ENCODE peak calls at places on chromosomes 7 and 10, in six cellular contexts. One of them, this sample, is unnamed.

GRCh38 chr10:98410135-98410743 is 4.7 kb downstream of the PYROXD2 start:
- DNase-seq in pancreas: no peak
- DNase-seq in thoracic aorta: no peak
- DNase-seq in A549: no peak
- DNase-seq in GM13976: no peak
- DNase-seq in cardiac fibroblast: no peak
- DNase-seq in this sample: no peak

GRCh38 chr10:126598009-126598408 is 72.5 kb downstream of the C10orf90 start:
- DNase-seq in cardiac fibroblast: peak
- DNase-seq in A549: peak
- DNase-seq in pancreas: peak
- DNase-seq in GM13976: peak
- DNase-seq in thoracic aorta: no peak
- DNase-seq in this sample: peak

GRCh38 chr10:52752801-52753437 is 19.7 kb downstream of the MBL2 start:
- DNase-seq in A549: no peak
- DNase-seq in thoracic aorta: no peak
- DNase-seq in GM13976: no peak
- DNase-seq in pancreas: no peak
- DNase-seq in cardiac fibroblast: no peak
- DNase-seq in this sample: no peak

GRCh38 chr7:128425851-128426250 is 16.1 kb upstream of the IMPDH1 start:
- DNase-seq in pancreas: peak
- DNase-seq in thoracic aorta: no peak
- DNase-seq in GM13976: peak
- DNase-seq in cardiac fibroblast: peak
- DNase-seq in A549: peak
- DNase-seq in this sample: no peak

GRCh38 chr7:91397612-91398011 is 133.4 kb downstream of the FZD1 start:
- DNase-seq in cardiac fibroblast: no peak
- DNase-seq in GM13976: no peak
- DNase-seq in thoracic aorta: no peak
- DNase-seq in A549: no peak
- DNase-seq in pancreas: no peak
- DNase-seq in this sample: no peak

GRCh38 chr10:132942101-132942739 is at the start of gene CFAP46:
- DNase-seq in thoracic aorta: no peak
- DNase-seq in pancreas: peak
- DNase-seq in GM13976: peak
- DNase-seq in A549: peak
- DNase-seq in cardiac fibroblast: peak
- DNase-seq in this sample: no peak

GRCh38 chr7:17663056-17663675 is 277.1 kb downstream of the SNX13 start:
- DNase-seq in pancreas: no peak
- DNase-seq in GM13976: no peak
- DNase-seq in thoracic aorta: no peak
- DNase-seq in cardiac fibroblast: peak
- DNase-seq in A549: no peak
- DNase-seq in this sample: no peak

GRCh38 chr10:31596765-31597164 is 277.7 kb downstream of the ZEB1 start:
- DNase-seq in cardiac fibroblast: no peak
- DNase-seq in A549: no peak
- DNase-seq in thoracic aorta: no peak
- DNase-seq in pancreas: no peak
- DNase-seq in GM13976: no peak
- DNase-seq in this sample: no peak

GRCh38 chr10:131205556-131205955 is 106.0 kb downstream of the TCERG1L start:
- DNase-seq in thoracic aorta: no peak
- DNase-seq in GM13976: no peak
- DNase-seq in pancreas: no peak
- DNase-seq in A549: no peak
- DNase-seq in cardiac fibroblast: no peak
- DNase-seq in this sample: no peak

GRCh38 chr7:26863504-26864308 is 684 bp downstream of the SKAP2 start:
- DNase-seq in cardiac fibroblast: peak
- DNase-seq in pancreas: peak
- DNase-seq in thoracic aorta: no peak
- DNase-seq in A549: peak
- DNase-seq in GM13976: peak
- DNase-seq in this sample: no peak

GRCh38 chr10:46560381-46560780 is 3.9 kb upstream of the GPRIN2 start:
- DNase-seq in pancreas: peak
- DNase-seq in cardiac fibroblast: no peak
- DNase-seq in GM13976: no peak
- DNase-seq in A549: no peak
- DNase-seq in thoracic aorta: no peak
- DNase-seq in this sample: no peak

GRCh38 chr10:6461961-6462360 is 118.1 kb downstream of the PRKCQ start:
- DNase-seq in pancreas: no peak
- DNase-seq in GM13976: no peak
- DNase-seq in thoracic aorta: no peak
- DNase-seq in A549: no peak
- DNase-seq in cardiac fibroblast: no peak
- DNase-seq in this sample: no peak

GRCh38 chr7:42192851-42193456 is 44.1 kb downstream of the GLI3 start:
- DNase-seq in cardiac fibroblast: peak
- DNase-seq in pancreas: no peak
- DNase-seq in A549: no peak
- DNase-seq in thoracic aorta: no peak
- DNase-seq in GM13976: no peak
- DNase-seq in this sample: no peak

GRCh38 chr7:94376281-94376680 is 18.4 kb upstream of the COL1A2 start:
- DNase-seq in thoracic aorta: no peak
- DNase-seq in pancreas: no peak
- DNase-seq in A549: no peak
- DNase-seq in GM13976: no peak
- DNase-seq in cardiac fibroblast: no peak
- DNase-seq in this sample: no peak

GRCh38 chr7:101635484-101635883 is 6.4 kb upstream of the MYL10 start:
- DNase-seq in cardiac fibroblast: no peak
- DNase-seq in pancreas: no peak
- DNase-seq in thoracic aorta: no peak
- DNase-seq in GM13976: no peak
- DNase-seq in A549: no peak
- DNase-seq in this sample: no peak

GRCh38 chr7:102220929-102221850 is 65.5 kb upstream of the SH2B2 start:
- DNase-seq in pancreas: no peak
- DNase-seq in A549: no peak
- DNase-seq in thoracic aorta: no peak
- DNase-seq in cardiac fibroblast: peak
- DNase-seq in GM13976: no peak
- DNase-seq in this sample: no peak

GRCh38 chr7:100158229-100159098 is at the start of gene TRAPPC14:
- DNase-seq in GM13976: peak
- DNase-seq in thoracic aorta: no peak
- DNase-seq in cardiac fibroblast: peak
- DNase-seq in A549: peak
- DNase-seq in pancreas: peak
- DNase-seq in this sample: no peak

GRCh38 chr10:22958338-22958737 is 30.5 kb downstream of the ARMC3 start:
- DNase-seq in GM13976: no peak
- DNase-seq in cardiac fibroblast: peak
- DNase-seq in pancreas: no peak
- DNase-seq in A549: no peak
- DNase-seq in thoracic aorta: no peak
- DNase-seq in this sample: no peak

GRCh38 chr10:62726142-62726541 is 78.4 kb upstream of the ADO start:
- DNase-seq in GM13976: peak
- DNase-seq in thoracic aorta: no peak
- DNase-seq in cardiac fibroblast: no peak
- DNase-seq in A549: no peak
- DNase-seq in pancreas: no peak
- DNase-seq in this sample: no peak

GRCh38 chr7:101244385-101245146 is at the start of gene FIS1:
- DNase-seq in pancreas: peak
- DNase-seq in GM13976: peak
- DNase-seq in A549: peak
- DNase-seq in cardiac fibroblast: peak
- DNase-seq in thoracic aorta: peak
- DNase-seq in this sample: peak

DNA sequence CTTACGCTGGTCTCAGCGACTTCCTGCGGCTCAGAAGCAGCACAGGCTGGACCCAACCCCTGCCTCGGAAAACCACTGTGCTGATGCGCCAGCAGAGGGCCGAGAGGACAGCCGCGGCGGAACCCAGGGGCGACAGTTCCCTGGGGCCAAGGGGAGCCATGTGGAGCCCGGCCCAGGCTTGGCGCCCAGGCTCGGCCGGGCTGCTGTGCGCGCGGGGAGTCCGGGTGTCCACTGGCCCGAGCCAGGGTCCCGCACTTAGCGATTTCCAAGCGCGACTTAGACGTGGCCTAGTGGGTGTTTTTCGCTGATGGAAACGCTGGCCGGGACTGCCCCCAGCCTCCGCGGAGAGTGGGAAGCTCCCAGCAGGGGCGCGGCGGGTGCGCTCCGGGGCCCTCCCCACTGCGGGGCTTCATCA is 18.6 kb upstream of the ZNF32 start:
- DNase-seq in A549: peak
- DNase-seq in pancreas: no peak
- DNase-seq in cardiac fibroblast: peak
- DNase-seq in GM13976: peak
- DNase-seq in thoracic aorta: no peak
- DNase-seq in this sample: no peak
- TF ChIP-seq CTCF in A549: peak
- TF ChIP-seq CTCF in pancreas: no peak
- TF ChIP-seq CTCF in cardiac fibroblast: peak
- TF ChIP-seq CTCF in GM13976: no peak
- TF ChIP-seq CTCF in thoracic aorta: peak
- TF ChIP-seq CTCF in this sample: no peak

DNA sequence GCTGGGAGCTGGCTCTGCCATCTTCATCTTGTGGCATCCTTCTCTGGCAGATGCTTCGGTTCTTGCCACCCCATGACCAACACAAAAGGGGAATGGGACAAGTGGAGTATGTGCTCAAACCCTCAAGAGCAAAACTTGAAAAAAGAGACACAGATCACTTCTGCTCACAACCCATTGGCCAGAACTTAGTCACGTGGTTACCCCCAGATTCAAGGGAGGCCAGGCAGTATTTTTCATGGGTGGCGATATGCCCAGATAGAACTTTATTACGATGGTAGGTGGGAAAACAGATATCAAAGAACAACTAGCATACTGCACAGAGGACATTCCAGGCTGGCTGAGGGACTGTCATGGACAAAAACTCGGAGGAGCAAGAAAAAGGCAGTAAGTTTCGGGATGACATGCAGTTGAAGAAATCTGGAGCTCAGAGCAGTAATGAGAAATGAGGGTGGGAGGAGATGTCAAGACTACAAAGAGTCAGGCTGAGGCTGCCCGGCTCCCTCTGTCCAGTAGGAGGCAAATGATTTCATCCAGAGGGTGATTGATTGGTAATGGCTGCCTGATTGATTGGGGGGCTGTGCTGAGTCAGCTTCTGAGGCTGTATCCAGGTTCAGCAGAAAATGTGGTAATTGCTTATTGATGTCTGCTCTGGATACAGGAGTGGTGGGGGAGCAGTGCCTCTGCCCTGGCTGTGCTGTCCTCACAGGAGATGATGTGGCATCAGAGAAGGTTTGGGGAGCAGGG is 25.3 kb downstream of the COL13A1 start:
- DNase-seq in cardiac fibroblast: no peak
- DNase-seq in pancreas: no peak
- DNase-seq in A549: no peak
- DNase-seq in thoracic aorta: no peak
- DNase-seq in GM13976: no peak
- DNase-seq in this sample: peak
- TF ChIP-seq CTCF in cardiac fibroblast: peak
- TF ChIP-seq CTCF in pancreas: no peak
- TF ChIP-seq CTCF in A549: no peak
- TF ChIP-seq CTCF in thoracic aorta: no peak
- TF ChIP-seq CTCF in GM13976: no peak
- TF ChIP-seq CTCF in this sample: no peak

DNA sequence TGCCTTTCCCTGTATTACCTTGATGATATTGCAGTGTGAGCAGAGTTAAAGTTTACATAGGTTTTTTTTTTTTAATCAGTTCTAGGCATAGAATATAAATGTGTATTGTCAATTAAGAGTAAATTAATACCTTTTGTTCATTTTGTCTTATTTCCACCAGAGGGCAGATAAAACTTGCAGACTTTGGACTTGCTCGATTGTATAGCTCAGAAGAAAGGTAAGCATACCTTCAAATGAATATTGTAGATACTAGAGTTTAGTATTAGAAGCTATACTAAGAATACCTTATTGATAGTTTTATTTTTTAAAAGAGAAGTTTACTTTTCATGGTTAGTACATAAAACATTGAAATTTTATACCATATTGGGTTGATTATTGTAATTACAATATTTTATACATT is 86.8 kb downstream of the MPLKIP start:
- DNase-seq in A549: no peak
- DNase-seq in pancreas: no peak
- DNase-seq in GM13976: no peak
- DNase-seq in thoracic aorta: no peak
- DNase-seq in cardiac fibroblast: no peak
- DNase-seq in this sample: no peak
- TF ChIP-seq CTCF in A549: peak
- TF ChIP-seq CTCF in pancreas: no peak
- TF ChIP-seq CTCF in GM13976: no peak
- TF ChIP-seq CTCF in thoracic aorta: no peak
- TF ChIP-seq CTCF in cardiac fibroblast: peak
- TF ChIP-seq CTCF in this sample: peak

GRCh38 chr7:22983257-22983855 is 30.6 kb downstream of the HYCC1 start:
- DNase-seq in pancreas: no peak
- DNase-seq in thoracic aorta: no peak
- DNase-seq in A549: no peak
- DNase-seq in GM13976: no peak
- DNase-seq in cardiac fibroblast: peak
- DNase-seq in this sample: no peak
- TF ChIP-seq CTCF in pancreas: no peak
- TF ChIP-seq CTCF in thoracic aorta: no peak
- TF ChIP-seq CTCF in A549: no peak
- TF ChIP-seq CTCF in GM13976: no peak
- TF ChIP-seq CTCF in cardiac fibroblast: no peak
- TF ChIP-seq CTCF in this sample: no peak

GRCh38 chr7:23234569-23235296 is 11.8 kb upstream of the GPNMB start:
- DNase-seq in cardiac fibroblast: no peak
- DNase-seq in pancreas: no peak
- DNase-seq in thoracic aorta: no peak
- DNase-seq in GM13976: peak
- DNase-seq in A549: no peak
- DNase-seq in this sample: no peak
- TF ChIP-seq CTCF in cardiac fibroblast: no peak
- TF ChIP-seq CTCF in pancreas: no peak
- TF ChIP-seq CTCF in thoracic aorta: no peak
- TF ChIP-seq CTCF in GM13976: no peak
- TF ChIP-seq CTCF in A549: no peak
- TF ChIP-seq CTCF in this sample: no peak

This sample was measured in LNCaP clone FGC.